ENCODE peak calls at places on chromosomes 16 and 17, in ten cellular contexts. A, Z, T, P, Q, W, I, U, G and D are unnamed samples. For H3K36me3, the result is how much of the 10 kb centered on the place peaks cover.

GRCh38 chr16:67842509-67843342 is 606 bp downstream of the THAP11 start:
- DNase-seq in A (no peak), Z (peak), T (peak), P (peak), Q (peak), W (peak), I (no peak), U (peak), G (peak), D (no peak)

GRCh38 chr16:9854665-9855064 is 327.6 kb downstream of the GRIN2A start:
- DNase-seq in A (no peak), Z (no peak), T (peak), P (no peak), Q (no peak), W (no peak), I (no peak), U (no peak), G (no peak), D (no peak)

GRCh38 chr17:60600490-60601431 is 768 bp downstream of the PPM1D start:
- DNase-seq in A (peak), Z (peak), T (peak), P (peak), Q (peak), W (peak), I (peak), U (peak), G (peak), D (no peak)

GRCh38 chr17:17742688-17743390 is 61.6 kb downstream of the RAI1 start:
- DNase-seq in A (no peak), Z (no peak), T (no peak), P (no peak), Q (no peak), W (no peak), I (no peak), U (no peak), G (no peak), D (no peak)

GRCh38 chr17:40268141-40268712 is 19.5 kb upstream of the CDC6 start:
- DNase-seq in A (no peak), Z (peak), T (no peak), P (no peak), Q (no peak), W (no peak), I (no peak), U (no peak), G (no peak), D (no peak)

GRCh38 chr17:38455288-38455915 is 27.1 kb downstream of the ARHGAP23 start:
- DNase-seq in A (no peak), Z (no peak), T (no peak), P (no peak), Q (no peak), W (no peak), I (no peak), U (peak), G (peak), D (no peak)

GRCh38 chr17:19339341-19339815 is 23.1 kb downstream of the B9D1 start:
- DNase-seq in A (no peak), Z (peak), T (no peak), P (no peak), Q (no peak), W (peak), I (peak), U (no peak), G (no peak), D (no peak)

GRCh38 chr17:69743091-69743490 is 328.6 kb downstream of the MAP2K6 start:
- DNase-seq in A (no peak), Z (peak), T (no peak), P (no peak), Q (no peak), W (peak), I (no peak), U (no peak), G (no peak), D (no peak)

GRCh38 chr17:70629902-70630301 is 460.6 kb downstream of the KCNJ2 start:
- DNase-seq in A (no peak), Z (peak), T (no peak), P (no peak), Q (no peak), W (no peak), I (no peak), U (no peak), G (no peak), D (no peak)

GRCh38 chr17:79281803-79282202 is 207.2 kb downstream of the ENGASE start:
- DNase-seq in A (no peak), Z (no peak), T (no peak), P (no peak), Q (no peak), W (no peak), I (no peak), U (no peak), G (no peak), D (no peak)

GRCh38 chr17:8861482-8862181 is 5.8 kb downstream of the PIK3R6 start:
- DNase-seq in A (no peak), Z (no peak), T (no peak), P (no peak), Q (no peak), W (no peak), I (no peak), U (no peak), G (no peak), D (no peak)

GRCh38 chr16:65136656-65137055 is 14.8 kb upstream of the CDH11 start:
- DNase-seq in A (no peak), Z (no peak), T (no peak), P (no peak), Q (no peak), W (no peak), I (no peak), U (no peak), G (no peak), D (no peak)

GRCh38 chr17:78652024-78652423 is 74.8 kb upstream of the DNAH17 start:
- DNase-seq in A (no peak), Z (no peak), T (no peak), P (no peak), Q (no peak), W (no peak), I (no peak), U (no peak), G (no peak), D (no peak)

GRCh38 chr16:84585886-84586285 is 32.0 kb downstream of the COTL1 start:
- DNase-seq in A (no peak), Z (no peak), T (no peak), P (no peak), Q (no peak), W (no peak), I (no peak), U (no peak), G (no peak), D (no peak)

GRCh38 chr17:81471804-81472456 is 40.7 kb downstream of the ACTG1 start:
- DNase-seq in A (peak), Z (no peak), T (peak), P (peak), Q (peak), W (peak), I (peak), U (peak), G (peak), D (peak)

GRCh38 chr17:62963296-62963695 is 2.7 kb upstream of the TANC2 start:
- DNase-seq in A (no peak), Z (peak), T (no peak), P (no peak), Q (no peak), W (peak), I (no peak), U (no peak), G (no peak), D (no peak)

GRCh38 chr17:2107506-2107905 is 52.6 kb downstream of the HIC1 start:
- DNase-seq in A (peak), Z (no peak), T (no peak), P (no peak), Q (no peak), W (no peak), I (no peak), U (no peak), G (no peak), D (no peak)

GRCh38 chr16:54506691-54507090 is 220.1 kb upstream of the IRX3 start:
- DNase-seq in A (no peak), Z (no peak), T (no peak), P (no peak), Q (no peak), W (no peak), I (no peak), U (no peak), G (no peak), D (no peak)

GRCh38 chr17:60941028-60941427 is 263.4 kb downstream of the BCAS3 start:
- DNase-seq in A (peak), Z (peak), T (peak), P (peak), Q (peak), W (peak), I (peak), U (no peak), G (no peak), D (no peak)

GRCh38 chr16:85438981-85439639 is 174.0 kb upstream of the GSE1 start:
- DNase-seq in A (no peak), Z (no peak), T (no peak), P (no peak), Q (no peak), W (no peak), I (no peak), U (no peak), G (no peak), D (no peak)

GRCh38 chr16:75247249-75247648 is 4.2 kb downstream of the BCAR1 start:
- DNase-seq in A (no peak), Z (no peak), T (no peak), P (no peak), Q (no peak), W (no peak), I (no peak), U (no peak), G (no peak), D (no peak)

GRCh38 chr16:23302045-23302956 is at the start of gene SCNN1B:
- DNase-seq in A (no peak), Z (no peak), T (no peak), P (peak), Q (no peak), W (no peak), I (no peak), U (peak), G (no peak), D (no peak)
- TF ChIP-seq CTCF in A (no peak), Z (no peak), T (no peak), P (no peak), Q (no peak), W (no peak), I (no peak), U (no peak), G (no peak), D (no peak)

DNA sequence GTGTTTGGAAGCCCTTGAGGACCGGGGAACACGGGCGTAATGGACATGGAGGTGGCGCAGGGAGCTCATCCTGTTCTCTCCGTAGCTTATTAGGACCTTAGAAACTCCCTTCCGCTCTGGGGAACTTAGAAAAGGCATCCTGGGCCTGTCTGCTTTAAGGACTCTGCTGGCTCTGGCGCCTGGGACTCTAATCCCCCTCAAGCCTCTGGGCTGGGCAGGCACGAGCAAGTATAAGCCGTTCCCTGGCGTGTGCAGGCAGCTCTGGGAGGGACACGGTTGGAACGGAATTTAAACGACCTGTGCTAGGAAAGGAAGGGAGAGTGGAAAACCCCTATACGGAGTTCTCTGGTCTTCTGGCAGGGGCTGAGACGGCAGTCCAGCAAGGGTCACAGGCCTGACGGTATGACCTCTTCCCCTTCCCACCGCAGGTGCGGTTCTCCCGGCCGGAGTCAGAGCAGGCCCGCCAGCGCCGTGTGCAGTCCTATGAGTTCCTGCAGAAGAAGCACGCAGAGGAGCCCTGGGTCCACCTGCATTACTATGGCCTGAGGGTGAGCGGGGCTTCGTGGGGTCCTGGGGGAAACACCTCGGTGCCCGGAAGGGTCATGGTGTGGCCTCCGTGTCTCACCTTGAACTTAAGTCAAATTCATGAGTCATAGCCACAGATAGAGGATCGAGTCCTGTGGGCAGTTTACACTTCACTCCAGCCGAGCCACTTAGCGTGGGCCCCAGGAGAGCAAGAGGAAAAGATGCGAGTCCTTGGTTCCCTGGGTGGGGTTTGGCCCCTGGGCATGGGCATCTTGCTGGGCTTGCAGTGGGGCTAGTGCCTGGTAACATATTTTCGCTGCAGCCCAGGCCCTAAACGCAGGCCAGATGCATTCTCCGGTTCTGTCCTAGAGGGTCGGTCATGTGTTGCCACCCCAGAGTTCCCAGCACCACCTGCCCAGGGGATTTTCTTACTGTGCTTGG is 17.7 kb downstream of the POLR3E start:
- DNase-seq in A (no peak), Z (no peak), T (no peak), P (no peak), Q (no peak), W (no peak), I (peak), U (peak), G (no peak), D (no peak)
- TF ChIP-seq POLR2A in A (no peak), Z (no peak), T (no peak), P (no peak), Q (no peak), W (no peak), I (no peak), U (no peak), G (no peak), D (no peak)

GRCh38 chr16:87741700-87742415 is 23.9 kb downstream of the KLHDC4 start:
- DNase-seq in A (no peak), Z (no peak), T (no peak), P (no peak), Q (no peak), W (no peak), I (no peak), U (no peak), G (no peak), D (no peak)
- H3K36me3 ChIP-seq in A (under half), Z (under half), T (under half), P (under half), Q (under half), W (under half), I (under half), U (under half), G (under half), D (under half)

GRCh38 chr16:16940351-16940750 is 530.4 kb downstream of the XYLT1 start:
- DNase-seq in A (no peak), Z (no peak), T (no peak), P (no peak), Q (no peak), W (no peak), I (no peak), U (no peak), G (no peak), D (no peak)

GRCh38 chr16:16945207-16945606 is 525.6 kb downstream of the XYLT1 start:
- DNase-seq in A (no peak), Z (no peak), T (no peak), P (no peak), Q (no peak), W (no peak), I (no peak), U (no peak), G (no peak), D (no peak)
- TF ChIP-seq CTCF in A (no peak), Z (no peak), T (no peak), P (no peak), Q (no peak), W (no peak), I (no peak), U (no peak), G (no peak), D (no peak)

DNA sequence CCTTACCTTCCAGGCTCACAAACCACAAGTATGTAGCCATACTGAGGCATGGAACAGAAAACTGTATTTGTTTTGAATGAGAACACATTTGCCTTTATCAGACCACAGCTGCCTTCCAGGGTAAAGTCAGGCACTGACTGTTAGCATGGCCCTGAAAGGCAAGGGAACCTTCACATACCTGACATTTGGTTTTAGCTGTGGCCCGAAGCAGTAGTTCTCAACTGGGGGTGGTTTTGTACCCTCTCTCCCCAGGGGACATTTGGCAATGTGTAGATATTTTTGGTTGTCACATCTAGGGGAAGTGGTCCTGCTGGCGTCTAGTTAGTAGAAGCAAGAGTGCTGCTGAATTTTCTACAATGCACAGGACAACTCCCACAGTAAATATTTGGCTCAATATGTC is 9.2 kb downstream of the HERPUD1 start:
- DNase-seq in A (no peak), Z (no peak), T (no peak), P (no peak), Q (no peak), W (no peak), I (no peak), U (no peak), G (no peak), D (no peak)
- TF ChIP-seq POLR2A in A (no peak), Z (no peak), T (no peak), P (no peak), Q (no peak), W (no peak), I (no peak), U (no peak), G (no peak), D (no peak)

GRCh38 chr17:28688481-28688880 is 23.2 kb downstream of the PROCA1 start:
- DNase-seq in A (no peak), Z (no peak), T (no peak), P (no peak), Q (no peak), W (no peak), I (no peak), U (no peak), G (no peak), D (no peak)
- H3K36me3 ChIP-seq in A (under half), Z (half or more), T (under half), P (half or more), Q (half or more), W (under half), I (under half), U (under half), G (half or more), D (under half)

GRCh38 chr16:1917665-1918111 is 527 bp downstream of the HS3ST6 start:
- DNase-seq in A (no peak), Z (no peak), T (no peak), P (no peak), Q (no peak), W (no peak), I (no peak), U (no peak), G (no peak), D (no peak)
- TF ChIP-seq CTCF in A (no peak), Z (no peak), T (no peak), P (no peak), Q (no peak), W (no peak), I (no peak), U (no peak), G (no peak), D (no peak)